ENCODE peak calls at places on chromosome 17, in nine cellular contexts. One of them, this sample, is unnamed.

GRCh38 chr17:66814570-66814969 is 20.3 kb upstream of the CACNG5 start:
- DNase-seq in heart left ventricle: no peak
- DNase-seq in stomach: no peak
- DNase-seq in uterus: no peak
- DNase-seq in Peyer's patch: no peak
- DNase-seq in adrenal gland: no peak
- DNase-seq in breast epithelium: no peak
- DNase-seq in gastrocnemius medialis: no peak
- DNase-seq in HCT116: no peak
- DNase-seq in this sample: no peak

GRCh38 chr17:10792156-10792555 is 11.7 kb downstream of the TMEM238L start:
- DNase-seq in breast epithelium: peak
- DNase-seq in heart left ventricle: no peak
- DNase-seq in uterus: no peak
- DNase-seq in HCT116: no peak
- DNase-seq in gastrocnemius medialis: no peak
- DNase-seq in stomach: peak
- DNase-seq in adrenal gland: no peak
- DNase-seq in Peyer's patch: no peak
- DNase-seq in this sample: no peak

GRCh38 chr17:44304651-44305050 is 3.8 kb upstream of the RUNDC3A start:
- DNase-seq in gastrocnemius medialis: no peak
- DNase-seq in stomach: no peak
- DNase-seq in HCT116: no peak
- DNase-seq in Peyer's patch: no peak
- DNase-seq in uterus: no peak
- DNase-seq in adrenal gland: no peak
- DNase-seq in breast epithelium: no peak
- DNase-seq in heart left ventricle: no peak
- DNase-seq in this sample: no peak

GRCh38 chr17:81648707-81649085 is 7.6 kb downstream of the PDE6G start:
- DNase-seq in adrenal gland: no peak
- DNase-seq in breast epithelium: no peak
- DNase-seq in gastrocnemius medialis: no peak
- DNase-seq in HCT116: no peak
- DNase-seq in stomach: no peak
- DNase-seq in Peyer's patch: no peak
- DNase-seq in heart left ventricle: no peak
- DNase-seq in uterus: no peak
- DNase-seq in this sample: no peak

GRCh38 chr17:82461827-82462524 is 3.4 kb downstream of the NARF start:
- DNase-seq in uterus: no peak
- DNase-seq in heart left ventricle: no peak
- DNase-seq in adrenal gland: no peak
- DNase-seq in Peyer's patch: no peak
- DNase-seq in HCT116: no peak
- DNase-seq in breast epithelium: no peak
- DNase-seq in gastrocnemius medialis: no peak
- DNase-seq in stomach: peak
- DNase-seq in this sample: no peak

GRCh38 chr17:77724876-77725615 is 233.5 kb upstream of the TNRC6C start:
- DNase-seq in uterus: no peak
- DNase-seq in heart left ventricle: no peak
- DNase-seq in breast epithelium: peak
- DNase-seq in stomach: peak
- DNase-seq in Peyer's patch: no peak
- DNase-seq in gastrocnemius medialis: no peak
- DNase-seq in adrenal gland: peak
- DNase-seq in HCT116: no peak
- DNase-seq in this sample: peak

GRCh38 chr17:78241277-78242023 is 10.0 kb downstream of the TMEM235 start:
- DNase-seq in adrenal gland: no peak
- DNase-seq in breast epithelium: no peak
- DNase-seq in heart left ventricle: no peak
- DNase-seq in uterus: no peak
- DNase-seq in Peyer's patch: no peak
- DNase-seq in HCT116: peak
- DNase-seq in gastrocnemius medialis: no peak
- DNase-seq in stomach: no peak
- DNase-seq in this sample: no peak

GRCh38 chr17:75587718-75588545 is at the start of gene MYO15B:
- DNase-seq in Peyer's patch: peak
- DNase-seq in stomach: peak
- DNase-seq in heart left ventricle: peak
- DNase-seq in HCT116: no peak
- DNase-seq in adrenal gland: peak
- DNase-seq in uterus: peak
- DNase-seq in gastrocnemius medialis: no peak
- DNase-seq in breast epithelium: no peak
- DNase-seq in this sample: peak

GRCh38 chr17:31130286-31131224 is 35.8 kb downstream of the NF1 start:
- DNase-seq in breast epithelium: no peak
- DNase-seq in adrenal gland: no peak
- DNase-seq in heart left ventricle: peak
- DNase-seq in stomach: no peak
- DNase-seq in HCT116: no peak
- DNase-seq in uterus: no peak
- DNase-seq in gastrocnemius medialis: no peak
- DNase-seq in Peyer's patch: no peak
- DNase-seq in this sample: peak

GRCh38 chr17:79915850-79916430 is 76.7 kb upstream of the CBX4 start:
- DNase-seq in stomach: peak
- DNase-seq in adrenal gland: no peak
- DNase-seq in HCT116: peak
- DNase-seq in uterus: no peak
- DNase-seq in gastrocnemius medialis: no peak
- DNase-seq in Peyer's patch: no peak
- DNase-seq in heart left ventricle: peak
- DNase-seq in breast epithelium: peak
- DNase-seq in this sample: no peak

GRCh38 chr17:39981207-39982068 is 831 bp downstream of the PSMD3 start:
- DNase-seq in stomach: no peak
- DNase-seq in breast epithelium: no peak
- DNase-seq in heart left ventricle: no peak
- DNase-seq in adrenal gland: no peak
- DNase-seq in Peyer's patch: no peak
- DNase-seq in uterus: no peak
- DNase-seq in gastrocnemius medialis: no peak
- DNase-seq in HCT116: no peak
- DNase-seq in this sample: no peak

GRCh38 chr17:75288784-75289121 is 480 bp downstream of the SLC25A19 start:
- DNase-seq in adrenal gland: no peak
- DNase-seq in stomach: peak
- DNase-seq in HCT116: no peak
- DNase-seq in Peyer's patch: no peak
- DNase-seq in breast epithelium: peak
- DNase-seq in gastrocnemius medialis: no peak
- DNase-seq in uterus: no peak
- DNase-seq in heart left ventricle: peak
- DNase-seq in this sample: peak

GRCh38 chr17:43956222-43956621 is 2.5 kb upstream of the PYY start:
- DNase-seq in gastrocnemius medialis: no peak
- DNase-seq in stomach: no peak
- DNase-seq in heart left ventricle: no peak
- DNase-seq in HCT116: no peak
- DNase-seq in uterus: no peak
- DNase-seq in Peyer's patch: no peak
- DNase-seq in breast epithelium: no peak
- DNase-seq in adrenal gland: no peak
- DNase-seq in this sample: no peak

GRCh38 chr17:80259642-80260535 is 763 bp upstream of the RNF213 start:
- DNase-seq in adrenal gland: peak
- DNase-seq in gastrocnemius medialis: peak
- DNase-seq in stomach: peak
- DNase-seq in breast epithelium: no peak
- DNase-seq in uterus: peak
- DNase-seq in HCT116: no peak
- DNase-seq in heart left ventricle: peak
- DNase-seq in Peyer's patch: peak
- DNase-seq in this sample: peak

GRCh38 chr17:50147841-50148225 is 2.6 kb downstream of the PPP1R9B start:
- DNase-seq in uterus: no peak
- DNase-seq in adrenal gland: no peak
- DNase-seq in heart left ventricle: peak
- DNase-seq in breast epithelium: no peak
- DNase-seq in gastrocnemius medialis: no peak
- DNase-seq in Peyer's patch: peak
- DNase-seq in stomach: no peak
- DNase-seq in HCT116: no peak
- DNase-seq in this sample: no peak

GRCh38 chr17:58184308-58184985 is 8.1 kb upstream of the EPX start:
- DNase-seq in stomach: no peak
- DNase-seq in gastrocnemius medialis: no peak
- DNase-seq in adrenal gland: no peak
- DNase-seq in heart left ventricle: no peak
- DNase-seq in Peyer's patch: no peak
- DNase-seq in breast epithelium: no peak
- DNase-seq in uterus: no peak
- DNase-seq in HCT116: peak
- DNase-seq in this sample: no peak

GRCh38 chr17:59607817-59608403 is 11.8 kb upstream of the CLTC start:
- DNase-seq in adrenal gland: no peak
- DNase-seq in gastrocnemius medialis: no peak
- DNase-seq in HCT116: no peak
- DNase-seq in heart left ventricle: no peak
- DNase-seq in Peyer's patch: no peak
- DNase-seq in breast epithelium: no peak
- DNase-seq in uterus: no peak
- DNase-seq in stomach: no peak
- DNase-seq in this sample: no peak

GRCh38 chr17:42288078-42288984 is at the start of gene STAT5A:
- DNase-seq in stomach: peak
- DNase-seq in breast epithelium: peak
- DNase-seq in gastrocnemius medialis: peak
- DNase-seq in adrenal gland: peak
- DNase-seq in Peyer's patch: peak
- DNase-seq in HCT116: no peak
- DNase-seq in heart left ventricle: peak
- DNase-seq in uterus: peak
- DNase-seq in this sample: peak

DNA sequence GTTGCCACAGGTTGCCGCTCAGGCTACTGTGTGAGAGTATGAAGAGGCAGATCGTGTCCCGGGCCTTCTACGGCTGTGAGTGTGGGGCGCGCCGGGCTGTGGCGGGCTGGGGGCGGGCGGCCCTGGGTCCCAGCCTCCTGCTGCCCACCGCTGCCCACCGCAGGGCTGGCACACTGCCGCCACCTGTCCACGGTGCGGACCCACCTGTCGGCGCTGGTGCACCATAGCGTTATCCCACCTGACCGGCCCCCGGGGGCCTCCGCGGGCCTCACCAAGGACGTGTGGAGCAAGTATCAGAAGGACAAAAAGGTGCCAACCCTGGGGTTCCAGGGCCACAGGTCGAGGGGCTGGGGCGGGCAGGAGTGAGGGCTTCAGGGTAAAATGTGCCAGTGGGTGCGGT is 28.7 kb downstream of the MNT start:
- DNase-seq in heart left ventricle: no peak
- DNase-seq in gastrocnemius medialis: no peak
- DNase-seq in stomach: no peak
- DNase-seq in breast epithelium: no peak
- DNase-seq in uterus: no peak
- DNase-seq in adrenal gland: no peak
- DNase-seq in Peyer's patch: no peak
- DNase-seq in HCT116: no peak
- DNase-seq in this sample: no peak
- TF ChIP-seq POLR2A in heart left ventricle: no peak
- TF ChIP-seq POLR2A in gastrocnemius medialis: no peak
- TF ChIP-seq POLR2A in stomach: no peak
- TF ChIP-seq POLR2A in breast epithelium: no peak
- TF ChIP-seq POLR2A in uterus: no peak
- TF ChIP-seq POLR2A in adrenal gland: no peak
- TF ChIP-seq POLR2A in Peyer's patch: no peak
- TF ChIP-seq POLR2A in HCT116: no peak
- TF ChIP-seq POLR2A in this sample: no peak

GRCh38 chr17:56833023-56833811 is 503 bp downstream of the C17orf67 start:
- DNase-seq in HCT116: peak
- DNase-seq in uterus: peak
- DNase-seq in heart left ventricle: peak
- DNase-seq in breast epithelium: no peak
- DNase-seq in stomach: peak
- DNase-seq in gastrocnemius medialis: no peak
- DNase-seq in Peyer's patch: peak
- DNase-seq in adrenal gland: peak
- DNase-seq in this sample: peak

GRCh38 chr17:56835259-56835575 is 1.3 kb downstream of the DGKE start:
- DNase-seq in adrenal gland: no peak
- DNase-seq in gastrocnemius medialis: no peak
- DNase-seq in heart left ventricle: no peak
- DNase-seq in HCT116: no peak
- DNase-seq in breast epithelium: no peak
- DNase-seq in Peyer's patch: no peak
- DNase-seq in uterus: no peak
- DNase-seq in stomach: no peak
- DNase-seq in this sample: no peak

GRCh38 chr17:56832446-56832845 is 1.3 kb downstream of the C17orf67 start:
- DNase-seq in HCT116: no peak
- DNase-seq in uterus: no peak
- DNase-seq in gastrocnemius medialis: no peak
- DNase-seq in stomach: no peak
- DNase-seq in heart left ventricle: no peak
- DNase-seq in breast epithelium: no peak
- DNase-seq in adrenal gland: no peak
- DNase-seq in Peyer's patch: no peak
- DNase-seq in this sample: no peak

GRCh38 chr17:56834380-56835258 is 668 bp downstream of the DGKE start:
- DNase-seq in breast epithelium: peak
- DNase-seq in stomach: peak
- DNase-seq in gastrocnemius medialis: no peak
- DNase-seq in adrenal gland: peak
- DNase-seq in heart left ventricle: peak
- DNase-seq in Peyer's patch: peak
- DNase-seq in uterus: peak
- DNase-seq in HCT116: no peak
- DNase-seq in this sample: peak

GRCh38 chr17:56833812-56834379 is at the start of the genes C17orf67 and DGKE:
- DNase-seq in heart left ventricle: peak
- DNase-seq in uterus: peak
- DNase-seq in gastrocnemius medialis: peak
- DNase-seq in Peyer's patch: peak
- DNase-seq in breast epithelium: peak
- DNase-seq in HCT116: peak
- DNase-seq in stomach: peak
- DNase-seq in adrenal gland: peak
- DNase-seq in this sample: peak
- TF ChIP-seq POLR2A in heart left ventricle: no peak
- TF ChIP-seq POLR2A in uterus: peak
- TF ChIP-seq POLR2A in gastrocnemius medialis: peak
- TF ChIP-seq POLR2A in Peyer's patch: no peak
- TF ChIP-seq POLR2A in breast epithelium: no peak
- TF ChIP-seq POLR2A in HCT116: no peak
- TF ChIP-seq POLR2A in stomach: no peak
- TF ChIP-seq POLR2A in adrenal gland: peak
- TF ChIP-seq POLR2A in this sample: peak

GRCh38 chr17:4806770-4807533 is at the start of gene PLD2:
- DNase-seq in breast epithelium: peak
- DNase-seq in HCT116: peak
- DNase-seq in Peyer's patch: peak
- DNase-seq in stomach: peak
- DNase-seq in heart left ventricle: peak
- DNase-seq in adrenal gland: peak
- DNase-seq in uterus: peak
- DNase-seq in gastrocnemius medialis: peak
- DNase-seq in this sample: peak
- TF ChIP-seq POLR2A in breast epithelium: no peak
- TF ChIP-seq POLR2A in HCT116: peak
- TF ChIP-seq POLR2A in Peyer's patch: peak
- TF ChIP-seq POLR2A in stomach: no peak
- TF ChIP-seq POLR2A in heart left ventricle: no peak
- TF ChIP-seq POLR2A in adrenal gland: peak
- TF ChIP-seq POLR2A in uterus: peak
- TF ChIP-seq POLR2A in gastrocnemius medialis: peak
- TF ChIP-seq POLR2A in this sample: peak

GRCh38 chr17:6020376-6021010 is 49.7 kb upstream of the WSCD1 start:
- DNase-seq in heart left ventricle: no peak
- DNase-seq in gastrocnemius medialis: no peak
- DNase-seq in stomach: no peak
- DNase-seq in HCT116: no peak
- DNase-seq in adrenal gland: no peak
- DNase-seq in breast epithelium: no peak
- DNase-seq in Peyer's patch: no peak
- DNase-seq in uterus: no peak
- DNase-seq in this sample: no peak
- TF ChIP-seq POLR2A in heart left ventricle: no peak
- TF ChIP-seq POLR2A in gastrocnemius medialis: no peak
- TF ChIP-seq POLR2A in stomach: no peak
- TF ChIP-seq POLR2A in HCT116: no peak
- TF ChIP-seq POLR2A in adrenal gland: no peak
- TF ChIP-seq POLR2A in breast epithelium: no peak
- TF ChIP-seq POLR2A in Peyer's patch: no peak
- TF ChIP-seq POLR2A in uterus: no peak
- TF ChIP-seq POLR2A in this sample: no peak

This sample was measured in thyroid gland.